ENCODE peak calls at places on chromosomes 6 and 20, in six cellular contexts. I is SK-N-SH, F is HepG2, S is K562, O is HCT116, R is H1. N is an unnamed sample.

GRCh38 chr6:105181981-105182515 is 2.2 kb upstream of the POPDC3 start:
- DNase-seq in I (no peak), F (no peak), S (no peak), O (no peak), R (no peak), N (no peak)

GRCh38 chr20:42277203-42277602 is 659.0 kb upstream of the CHD6 start:
- DNase-seq in I (peak; percentile 31), F (no peak), S (no peak), O (no peak), R (no peak), N (no peak)

GRCh38 chr20:19492937-19493336 is 265.1 kb upstream of the RIN2 start:
- DNase-seq in I (peak; percentile 46), F (no peak), S (no peak), O (no peak), R (no peak), N (no peak)

GRCh38 chr6:15355683-15356099 is 109.8 kb downstream of the JARID2 start:
- DNase-seq in I (no peak), F (no peak), S (no peak), O (no peak), R (no peak), N (no peak)

GRCh38 chr6:138293428-138293827 is 75.1 kb upstream of the PBOV1 start:
- DNase-seq in I (no peak), F (no peak), S (no peak), O (no peak), R (no peak), N (no peak)

GRCh38 chr6:90088009-90088408 is 193.7 kb downstream of the GJA10 start:
- DNase-seq in I (no peak), F (no peak), S (no peak), O (no peak), R (no peak), N (no peak)

GRCh38 chr20:38536310-38536709 is 44.7 kb upstream of the ADIG start:
- DNase-seq in I (no peak), F (no peak), S (no peak), O (no peak), R (no peak), N (no peak)

GRCh38 chr6:21594427-21595264 is 1.1 kb downstream of the SOX4 start:
- DNase-seq in I (peak; percentile 59), F (peak; percentile 29), S (no peak), O (no peak), R (no peak), N (peak; percentile 64)

GRCh38 chr6:29958916-29959315 is 16.6 kb downstream of the HLA-A start:
- DNase-seq in I (no peak), F (no peak), S (no peak), O (no peak), R (no peak), N (no peak)

GRCh38 chr6:56507517-56507916 is 135.2 kb downstream of the DST start:
- DNase-seq in I (no peak), F (no peak), S (no peak), O (no peak), R (no peak), N (no peak)

GRCh38 chr20:53582574-53583351 is 10.9 kb downstream of the ZNF217 start:
- DNase-seq in I (peak; percentile 57), F (peak; percentile 86), S (no peak), O (no peak), R (no peak), N (no peak)

GRCh38 chr6:56986611-56987010 is 31.7 kb downstream of the BEND6 start:
- DNase-seq in I (no peak), F (no peak), S (no peak), O (no peak), R (no peak), N (no peak)

GRCh38 chr6:169158182-169158573 is 95.5 kb downstream of the THBS2 start:
- DNase-seq in I (peak; percentile 24), F (no peak), S (no peak), O (no peak), R (no peak), N (no peak)

GRCh38 chr6:80618953-80619352 is 512.5 kb downstream of the BCKDHB start:
- DNase-seq in I (no peak), F (no peak), S (no peak), O (no peak), R (no peak), N (no peak)

GRCh38 chr6:70163795-70164194 is 139.1 kb downstream of the COL9A1 start:
- DNase-seq in I (no peak), F (no peak), S (peak; percentile 15), O (no peak), R (no peak), N (no peak)

GRCh38 chr20:9514072-9514460 is 324 bp upstream of the LAMP5 start:
- DNase-seq in I (peak; percentile 44), F (no peak), S (no peak), O (no peak), R (no peak), N (no peak)

GRCh38 chr6:25042599-25042936 is 106.8 kb upstream of the RIPOR2 start:
- DNase-seq in I (no peak), F (no peak), S (no peak), O (no peak), R (no peak), N (peak; percentile 37)

GRCh38 chr6:72739368-72739779 is 117.5 kb downstream of the KCNQ5 start:
- DNase-seq in I (no peak), F (no peak), S (no peak), O (no peak), R (no peak), N (no peak)

GRCh38 chr6:52523363-52524207 is 53.3 kb downstream of the TRAM2 start:
- DNase-seq in I (no peak), F (no peak), S (no peak), O (no peak), R (no peak), N (no peak)

GRCh38 chr6:106145741-106146227 is 59.6 kb downstream of the PRDM1 start:
- DNase-seq in I (no peak), F (no peak), S (no peak), O (no peak), R (no peak), N (no peak)

GRCh38 chr6:109382576-109383437 is 540 bp upstream of the CD164 start:
- DNase-seq in I (peak; percentile 92), F (peak; percentile 88), S (peak; percentile 86), O (peak; percentile 89), R (peak; percentile 96), N (peak; percentile 87)

GRCh38 chr6:109383438-109383940 is 1.2 kb upstream of the CD164 start:
- DNase-seq in I (no peak), F (peak; percentile 13), S (no peak), O (no peak), R (no peak), N (no peak)

GRCh38 chr6:109381747-109382575 is at the start of gene CD164:
- DNase-seq in I (peak; percentile 98), F (peak; percentile 87), S (peak; percentile 92), O (peak; percentile 87), R (no peak), N (peak; percentile 88)

GRCh38 chr6:109379706-109380105 is 2.6 kb downstream of the CD164 start:
- DNase-seq in I (no peak), F (no peak), S (no peak), O (no peak), R (no peak), N (no peak)

DNA sequence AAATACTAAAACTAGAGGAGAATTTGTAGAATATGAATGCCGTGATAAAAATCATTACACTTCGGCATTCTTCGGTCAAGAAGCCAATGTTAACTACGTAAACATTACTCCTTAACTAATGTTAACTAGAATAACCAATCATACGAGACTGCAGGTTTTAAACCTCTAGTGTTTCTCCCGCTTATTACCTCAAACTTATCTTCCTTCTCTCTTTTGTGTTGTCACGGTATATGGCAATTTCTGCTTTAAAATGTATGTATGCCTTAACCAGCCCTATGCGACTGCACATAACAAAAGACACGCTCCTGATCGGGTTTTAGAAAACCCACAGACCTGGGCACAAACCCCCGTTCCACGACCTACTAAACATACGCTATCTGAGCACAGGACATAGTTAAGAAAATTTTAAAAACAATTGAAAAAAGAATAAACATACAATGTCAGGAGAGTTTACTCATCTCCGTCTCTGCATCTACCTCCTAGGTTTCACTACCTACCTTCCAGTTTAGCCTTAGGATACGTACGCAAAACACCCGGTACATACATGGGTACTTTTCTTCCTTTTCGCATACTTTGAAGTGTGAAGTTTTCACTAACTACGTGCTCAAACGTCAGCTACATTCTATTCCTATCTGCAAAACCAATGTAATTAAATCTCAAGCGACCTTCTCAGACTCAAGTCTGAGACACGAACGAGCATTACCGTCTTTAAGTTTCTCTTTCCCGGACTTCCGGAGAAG is 1.1 kb downstream of the CD164 start:
- DNase-seq in I (peak; percentile 18), F (no peak), S (no peak), O (no peak), R (no peak), N (peak; percentile 25)
- TF ChIP-seq JUND in I (no peak), F (no peak), S (no peak), O (no peak), R (no peak), N (no peak)

DNA sequence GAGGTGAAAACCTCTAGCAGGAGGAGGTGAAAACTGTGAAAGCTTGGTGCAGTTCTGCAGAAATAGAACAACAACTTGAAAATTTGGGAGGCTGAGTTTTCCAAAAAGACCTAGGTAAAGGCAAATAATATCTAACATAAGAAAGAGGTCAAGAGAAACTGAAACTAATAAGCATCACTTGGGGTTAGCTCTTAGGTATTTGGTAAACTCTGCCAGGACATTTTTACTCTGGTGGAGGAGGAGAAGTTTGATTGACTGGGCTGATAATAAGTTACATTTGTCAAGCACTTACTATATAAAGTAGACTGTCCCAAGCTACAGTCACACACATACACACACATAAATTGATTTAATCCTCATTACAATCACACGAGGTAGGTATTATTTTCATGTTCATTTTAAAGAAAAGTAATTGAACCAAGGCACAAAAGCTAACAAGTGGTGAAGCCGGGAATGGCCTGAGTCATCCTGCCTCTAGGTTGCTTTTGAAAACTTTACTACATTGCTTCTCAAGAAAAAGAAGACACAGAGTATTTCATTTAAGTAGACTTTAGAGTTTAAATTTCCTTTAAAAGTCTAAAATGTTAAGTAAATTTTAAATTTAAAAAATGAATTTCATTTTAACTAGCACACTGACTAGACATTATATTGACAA is 275.5 kb downstream of the PTPRK start:
- DNase-seq in I (no peak), F (no peak), S (no peak), O (no peak), R (no peak), N (no peak)
- TF ChIP-seq JUND in I (no peak), F (no peak), S (no peak), O (no peak), R (no peak), N (no peak)

GRCh38 chr6:166786704-166787293 is 159.7 kb upstream of the RPS6KA2 start:
- DNase-seq in I (peak; percentile 78), F (peak; percentile 81), S (peak; percentile 60), O (peak; percentile 62), R (no peak), N (peak; percentile 77)
- TF ChIP-seq JUND in I (no peak), F (no peak), S (no peak), O (no peak), R (no peak), N (no peak)

GRCh38 chr20:25072226-25072811 is 9.6 kb downstream of the VSX1 start:
- DNase-seq in I (no peak), F (no peak), S (no peak), O (no peak), R (no peak), N (no peak)

GRCh38 chr20:25070821-25071473 is 11.0 kb downstream of the VSX1 start:
- DNase-seq in I (no peak), F (no peak), S (no peak), O (no peak), R (no peak), N (no peak)

GRCh38 chr20:25073544-25073943 is 8.4 kb downstream of the VSX1 start:
- DNase-seq in I (no peak), F (no peak), S (no peak), O (no peak), R (peak; percentile 37), N (no peak)

GRCh38 chr20:25067102-25067987 is 9.4 kb upstream of the ACSS1 start:
- DNase-seq in I (no peak), F (no peak), S (no peak), O (no peak), R (no peak), N (no peak)

GRCh38 chr20:25071722-25072121 is 10.2 kb downstream of the VSX1 start:
- DNase-seq in I (no peak), F (peak; percentile 30), S (no peak), O (no peak), R (peak; percentile 47), N (no peak)
- TF ChIP-seq JUND in I (no peak), F (no peak), S (no peak), O (no peak), R (no peak), N (no peak)